ENCODE peak calls at places on chromosomes 2 and 18, in five cellular contexts. F is stomach, W is HepG2, L is spleen, V is adrenal gland. D is an unnamed sample.
A peak's percentile ranks its signal among the peaks of the same experiment; 100 is the strongest.

GRCh38 chr2:85427300-85427699 is 8.8 kb downstream of the SH2D6 start:
- DNase-seq in V (no peak), W (no peak), F (no peak), L (no peak), D (no peak)

GRCh38 chr18:44733754-44734465 is 53.2 kb downstream of the SETBP1 start:
- DNase-seq in W (no peak), F (no peak), V (no peak), L (no peak), D (no peak)

GRCh38 chr18:59607471-59607870 is 89.8 kb downstream of the CCBE1 start:
- DNase-seq in L (no peak), V (no peak), W (no peak), F (no peak), D (no peak)

GRCh38 chr2:53289309-53290006 is 478.1 kb upstream of the CHAC2 start:
- DNase-seq in F (no peak), V (no peak), W (no peak), L (no peak), D (no peak)

GRCh38 chr2:24183369-24184069 is 8.7 kb downstream of the FAM228A start:
- DNase-seq in V (no peak), L (no peak), W (no peak), F (no peak), D (no peak)

GRCh38 chr2:37635359-37636208 is 35.9 kb downstream of the CDC42EP3 start:
- DNase-seq in V (no peak), F (no peak), L (peak; percentile 81), W (no peak), D (no peak)

GRCh38 chr2:219175928-219176817 is 552 bp downstream of the CNPPD1 start:
- DNase-seq in V (peak; percentile 77), W (no peak), F (peak; percentile 58), L (peak; percentile 93), D (peak; percentile 88)

GRCh38 chr18:52499646-52500045 is 159.6 kb downstream of the DCC start:
- DNase-seq in V (no peak), F (no peak), L (no peak), W (peak; percentile 33), D (no peak)

GRCh38 chr2:98608118-98608961 is at the start of the genes COA5 and UNC50:
- DNase-seq in W (peak; percentile 86), F (peak; percentile 89), L (peak; percentile 98), V (peak; percentile 91), D (no peak)

GRCh38 chr18:73948497-73948896 is 199.1 kb downstream of the FBXO15 start:
- DNase-seq in F (no peak), V (no peak), L (no peak), W (no peak), D (no peak)

GRCh38 chr2:30769891-30770462 is 37.3 kb downstream of the CAPN13 start:
- DNase-seq in W (no peak), F (peak; percentile 21), V (peak; percentile 12), L (no peak), D (peak; percentile 67)

GRCh38 chr2:231597014-231597611 is 4.4 kb downstream of the TEX44 start:
- DNase-seq in L (no peak), V (no peak), F (no peak), W (no peak), D (no peak)

GRCh38 chr2:46999084-46999483 is 83.5 kb upstream of the MCFD2 start:
- DNase-seq in W (no peak), V (no peak), L (no peak), F (no peak), D (no peak)

GRCh38 chr18:50461251-50461650 is 86.4 kb downstream of the SKA1 start:
- DNase-seq in L (no peak), V (no peak), F (no peak), W (no peak), D (no peak)

GRCh38 chr2:169276045-169276444 is 86.3 kb downstream of the LRP2 start:
- DNase-seq in V (no peak), L (no peak), F (no peak), W (no peak), D (no peak)

GRCh38 chr2:27079233-27080139 is 1.1 kb downstream of the EMILIN1 start:
- DNase-seq in W (no peak), F (no peak), L (no peak), V (no peak), D (no peak)

GRCh38 chr2:218255441-218255840 is 5.4 kb upstream of the GPBAR1 start:
- DNase-seq in L (no peak), V (no peak), F (no peak), W (no peak), D (no peak)

GRCh38 chr2:55009277-55010055 is 40.8 kb downstream of the RTN4 start:
- DNase-seq in W (no peak), F (no peak), L (no peak), V (no peak), D (no peak)

GRCh38 chr2:55010915-55011314 is 39.3 kb downstream of the RTN4 start:
- DNase-seq in L (no peak), W (peak; percentile 28), V (peak; percentile 44), F (no peak), D (no peak)

GRCh38 chr2:55011741-55012574 is 38.3 kb downstream of the RTN4 start:
- DNase-seq in F (no peak), L (no peak), W (peak; percentile 62), V (no peak), D (no peak)

GRCh38 chr2:55012648-55013484 is 37.4 kb downstream of the RTN4 start:
- DNase-seq in F (no peak), W (peak; percentile 19), L (no peak), V (no peak), D (no peak)

GRCh38 chr2:55010149-55010591 is 40.1 kb downstream of the RTN4 start:
- DNase-seq in F (peak; percentile 65), L (peak; percentile 82), W (no peak), V (peak; percentile 52), D (no peak)
- TF ChIP-seq POLR2A in F (peak; percentile 66), L (no peak), W (no peak), V (peak; percentile 58), D (no peak)

GRCh38 chr2:161746891-161747535 is 122.8 kb downstream of the SLC4A10 start:
- DNase-seq in W (no peak), L (no peak), F (no peak), V (no peak), D (no peak)

GRCh38 chr2:161745866-161746614 is 121.8 kb downstream of the SLC4A10 start:
- DNase-seq in F (no peak), V (no peak), L (no peak), W (no peak), D (no peak)
- H3K27ac ChIP-seq in F (no peak overlapping the region), V (no peak overlapping the region), L (no peak overlapping the region), W (no peak overlapping the region), D (no peak overlapping the region)

DNA sequence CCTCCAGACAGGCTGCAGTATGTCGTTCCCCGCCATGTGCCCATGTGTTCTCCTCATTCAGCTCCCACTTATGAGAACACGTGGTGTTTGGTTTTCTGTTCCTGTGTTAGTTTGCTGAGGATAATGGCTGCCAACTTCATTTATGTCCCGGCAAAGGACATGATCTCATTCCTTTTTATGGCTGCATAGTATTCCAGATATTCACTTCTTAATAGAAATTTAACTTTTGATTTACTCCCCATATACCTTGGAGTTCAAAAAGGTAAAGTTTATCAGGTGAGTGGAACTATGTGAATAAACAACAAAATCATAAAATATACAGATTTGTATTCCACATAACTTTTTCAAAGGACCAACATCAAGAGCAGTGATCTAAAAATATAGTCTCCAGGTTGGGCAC is 372.6 kb downstream of the STK39 start:
- DNase-seq in L (no peak), F (no peak), V (no peak), W (no peak), D (no peak)
- TF ChIP-seq POLR2A in L (no peak), F (no peak), V (no peak), W (no peak), D (no peak)

DNA sequence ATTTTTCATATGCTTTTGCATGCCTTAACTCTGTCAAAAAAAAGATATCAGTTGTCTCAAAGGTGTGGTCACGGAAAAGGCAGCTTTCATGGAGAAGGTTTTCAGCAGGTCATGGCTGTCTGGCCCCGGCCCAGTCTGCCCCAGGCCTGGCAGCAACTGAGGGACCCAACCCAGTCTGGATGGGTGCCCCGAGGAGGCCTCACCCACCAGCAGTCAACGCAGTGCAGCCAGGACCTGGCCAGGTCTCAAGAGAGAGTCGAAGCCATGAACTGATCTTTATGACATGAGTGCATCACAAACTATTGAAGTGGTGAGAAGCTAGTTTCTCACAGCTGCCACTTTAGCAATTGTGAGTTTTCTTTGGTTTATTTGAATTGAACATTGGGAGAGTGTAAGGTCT is 7.9 kb downstream of the TUBB6 start:
- DNase-seq in F (no peak), W (no peak), L (peak; percentile 62), V (no peak), D (peak; percentile 81)
- H3K27ac ChIP-seq in F (peak overlapping the region; percentile 18), W (no peak overlapping the region), L (no peak overlapping the region), V (no peak overlapping the region), D (peak overlapping the region; percentile 15)

D was measured in vagina.